ENCODE peak calls at places on chromosomes 5 and 9, in seven cellular contexts. O, G, W, C, Q, E and I are unnamed samples.
A peak's percentile ranks its signal among the peaks of the same experiment; 100 is the strongest.

GRCh38 chr5:4191703-4192102 is 596.1 kb downstream of the IRX1 start:
- DNase-seq in O (no peak), G (no peak), W (no peak), C (peak; percentile 41), Q (no peak), E (no peak), I (no peak)

GRCh38 chr9:13603916-13604315 is 324.4 kb upstream of the MPDZ start:
- DNase-seq in O (no peak), G (no peak), W (no peak), C (no peak), Q (no peak), E (no peak), I (no peak)

GRCh38 chr9:120436937-120437592 is 142.9 kb downstream of the CDK5RAP2 start:
- DNase-seq in O (no peak), G (no peak), W (no peak), C (no peak), Q (no peak), E (no peak), I (no peak)

GRCh38 chr5:135048286-135048685 is 14.3 kb upstream of the PITX1 start:
- DNase-seq in O (no peak), G (no peak), W (no peak), C (no peak), Q (no peak), E (no peak), I (no peak)

GRCh38 chr9:127021664-127022337 is 100.6 kb downstream of the ANGPTL2 start:
- DNase-seq in O (peak; percentile 81), G (no peak), W (no peak), C (no peak), Q (no peak), E (no peak), I (peak; percentile 46)

GRCh38 chr5:80408475-80408875 is 611 bp downstream of the ZFYVE16 start:
- DNase-seq in O (no peak), G (peak; percentile 84), W (no peak), C (peak; percentile 76), Q (peak; percentile 48), E (peak; percentile 83), I (peak; percentile 53)

GRCh38 chr5:127925916-127926315 is 157.7 kb upstream of the SLC12A2 start:
- DNase-seq in O (no peak), G (peak; percentile 65), W (no peak), C (no peak), Q (no peak), E (no peak), I (peak; percentile 57)

GRCh38 chr5:74241751-74242140 is 398.8 kb downstream of the ENC1 start:
- DNase-seq in O (no peak), G (peak; percentile 84), W (no peak), C (peak; percentile 41), Q (no peak), E (no peak), I (no peak)

GRCh38 chr5:20351849-20352248 is 363.8 kb upstream of the CDH18 start:
- DNase-seq in O (no peak), G (no peak), W (no peak), C (no peak), Q (no peak), E (no peak), I (no peak)

GRCh38 chr9:111118256-111118950 is 80.1 kb upstream of the LPAR1 start:
- DNase-seq in O (no peak), G (no peak), W (no peak), C (no peak), Q (no peak), E (no peak), I (no peak)

GRCh38 chr5:1315709-1316587 is 21.1 kb upstream of the TERT start:
- DNase-seq in O (no peak), G (peak; percentile 88), W (no peak), C (peak; percentile 78), Q (peak; percentile 38), E (no peak), I (peak; percentile 17)

GRCh38 chr9:131349881-131350563 is 43.9 kb upstream of the PRRC2B start:
- DNase-seq in O (peak; percentile 78), G (peak; percentile 88), W (no peak), C (peak; percentile 95), Q (peak; percentile 80), E (peak; percentile 82), I (peak; percentile 34)

GRCh38 chr9:37565661-37566618 is 10.2 kb downstream of the FBXO10 start:
- DNase-seq in O (no peak), G (no peak), W (no peak), C (no peak), Q (no peak), E (no peak), I (no peak)

GRCh38 chr5:96288845-96289185 is 144.2 kb downstream of the PCSK1 start:
- DNase-seq in O (no peak), G (peak; percentile 14), W (no peak), C (no peak), Q (no peak), E (no peak), I (no peak)

GRCh38 chr5:10704949-10705621 is 55.9 kb downstream of the DAP start:
- DNase-seq in O (no peak), G (peak; percentile 6), W (no peak), C (no peak), Q (no peak), E (peak; percentile 41), I (no peak)

GRCh38 chr9:93108301-93109041 is 12.5 kb downstream of the CARD19 start:
- DNase-seq in O (no peak), G (no peak), W (no peak), C (no peak), Q (peak; percentile 30), E (no peak), I (no peak)

GRCh38 chr9:132997591-132997990 is 19.1 kb downstream of the GFI1B start:
- DNase-seq in O (no peak), G (no peak), W (no peak), C (no peak), Q (no peak), E (no peak), I (no peak)

GRCh38 chr9:72978724-72979123 is 25.9 kb upstream of the ALDH1A1 start:
- DNase-seq in O (no peak), G (peak; percentile 3), W (no peak), C (no peak), Q (no peak), E (no peak), I (no peak)

GRCh38 chr9:96333958-96334357 is 32.0 kb upstream of the HSD17B3 start:
- DNase-seq in O (no peak), G (no peak), W (no peak), C (no peak), Q (no peak), E (no peak), I (no peak)

GRCh38 chr5:157866536-157866935 is 7.6 kb upstream of the CLINT1 start:
- DNase-seq in O (no peak), G (no peak), W (no peak), C (no peak), Q (no peak), E (no peak), I (no peak)

GRCh38 chr9:136995772-136996308 is 528 bp downstream of the CLIC3 start:
- DNase-seq in O (peak; percentile 40), G (no peak), W (no peak), C (no peak), Q (no peak), E (no peak), I (no peak)

GRCh38 chr5:119743927-119744326 is 114.6 kb downstream of the FAM170A start:
- DNase-seq in O (no peak), G (peak; percentile 51), W (no peak), C (peak; percentile 50), Q (peak; percentile 2), E (peak; percentile 76), I (no peak)

GRCh38 chr9:35163413-35163812 is 1.6 kb downstream of the UNC13B start:
- DNase-seq in O (no peak), G (no peak), W (no peak), C (no peak), Q (no peak), E (no peak), I (no peak)

GRCh38 chr5:160906077-160906476 is 54.1 kb upstream of the ATP10B start:
- DNase-seq in O (no peak), G (no peak), W (no peak), C (no peak), Q (no peak), E (no peak), I (no peak)

GRCh38 chr9:108951578-108951977 is 17.4 kb downstream of the ABITRAM start:
- DNase-seq in O (no peak), G (no peak), W (no peak), C (no peak), Q (no peak), E (no peak), I (no peak)

GRCh38 chr9:133943781-133944745 is 48.1 kb downstream of the VAV2 start:
- DNase-seq in O (no peak), G (no peak), W (no peak), C (no peak), Q (no peak), E (no peak), I (no peak)

GRCh38 chr9:87854563-87854962 is 28.1 kb upstream of the SPATA31E1 start:
- DNase-seq in O (no peak), G (no peak), W (no peak), C (no peak), Q (no peak), E (peak; percentile 25), I (no peak)

GRCh38 chr9:20823051-20823450 is 139.0 kb downstream of the FOCAD start:
- DNase-seq in O (no peak), G (no peak), W (no peak), C (no peak), Q (no peak), E (no peak), I (no peak)

GRCh38 chr9:107683566-107683965 is 194.0 kb upstream of the KLF4 start:
- DNase-seq in O (no peak), G (no peak), W (no peak), C (no peak), Q (no peak), E (no peak), I (no peak)

GRCh38 chr5:59542841-59543825 is 350.4 kb downstream of the PDE4D start:
- DNase-seq in O (peak; percentile 62), G (no peak), W (no peak), C (no peak), Q (no peak), E (peak; percentile 46), I (peak; percentile 32)

GRCh38 chr5:159034083-159034824 is 65.5 kb downstream of the EBF1 start:
- DNase-seq in O (no peak), G (peak; percentile 32), W (no peak), C (no peak), Q (no peak), E (no peak), I (no peak)

GRCh38 chr5:7773178-7773577 is 77.8 kb downstream of the CFAP90 start:
- DNase-seq in O (no peak), G (no peak), W (no peak), C (no peak), Q (no peak), E (no peak), I (no peak)

GRCh38 chr5:122844136-122844915 is 1.1 kb upstream of the SNX24 start:
- DNase-seq in O (no peak), G (no peak), W (no peak), C (no peak), Q (no peak), E (no peak), I (no peak)

GRCh38 chr9:130030821-130031481 is 12.0 kb downstream of the FNBP1 start:
- DNase-seq in O (no peak), G (no peak), W (no peak), C (no peak), Q (no peak), E (no peak), I (no peak)

GRCh38 chr9:99822096-99822595 is 461 bp downstream of the NR4A3 start:
- DNase-seq in O (peak; percentile 44), G (no peak), W (no peak), C (no peak), Q (no peak), E (no peak), I (no peak)